ENCODE peak calls at places on chromosomes 16 and 17, in four cellular contexts. K, J, B and N are unnamed samples. For H3K4me1, the result is how much of the 10 kb centered on the place peaks cover.

GRCh38 chr17:67750067-67750466 is 32.3 kb downstream of the NOL11 start:
- DNase-seq in K (no peak), J (no peak), B (no peak), N (no peak)

GRCh38 chr17:27633312-27634025 is 2.5 kb downstream of the LGALS9 start:
- DNase-seq in K (no peak), J (no peak), B (no peak), N (no peak)

GRCh38 chr16:80968386-80969113 is 38.1 kb downstream of the CMC2 start:
- DNase-seq in K (peak), J (no peak), B (peak), N (no peak)

GRCh38 chr16:15954814-15955151 is 5.4 kb downstream of the ABCC1 start:
- DNase-seq in K (no peak), J (no peak), B (no peak), N (no peak)

GRCh38 chr16:85675528-85675927 is 13.2 kb downstream of the GINS2 start:
- DNase-seq in K (no peak), J (peak), B (no peak), N (peak)

GRCh38 chr16:88700636-88701482 is 5.3 kb downstream of the RNF166 start:
- DNase-seq in K (peak), J (no peak), B (peak), N (peak)

GRCh38 chr16:28846933-28847273 is 755 bp upstream of the TUFM start:
- DNase-seq in K (no peak), J (no peak), B (no peak), N (no peak)

GRCh38 chr16:16797239-16797638 is 418.3 kb downstream of the NPIPA7 start:
- DNase-seq in K (peak), J (peak), B (no peak), N (peak)

GRCh38 chr16:85167589-85168537 is 55.6 kb upstream of the CIBAR2 start:
- DNase-seq in K (peak), J (peak), B (no peak), N (no peak)

GRCh38 chr16:77723108-77723514 is 797 bp downstream of the NUDT7 start:
- DNase-seq in K (peak), J (no peak), B (peak), N (no peak)

GRCh38 chr16:47045023-47045422 is 71.5 kb upstream of the DNAJA2 start:
- DNase-seq in K (no peak), J (no peak), B (peak), N (no peak)

GRCh38 chr17:66398617-66399016 is 96.2 kb downstream of the PRKCA start:
- DNase-seq in K (no peak), J (no peak), B (no peak), N (no peak)

GRCh38 chr17:66397486-66397885 is 95.1 kb downstream of the PRKCA start:
- DNase-seq in K (no peak), J (no peak), B (no peak), N (no peak)

GRCh38 chr17:66398059-66398458 is 95.6 kb downstream of the PRKCA start:
- DNase-seq in K (no peak), J (no peak), B (no peak), N (no peak)

GRCh38 chr17:66393038-66393437 is 90.6 kb downstream of the PRKCA start:
- DNase-seq in K (no peak), J (no peak), B (no peak), N (no peak)

DNA sequence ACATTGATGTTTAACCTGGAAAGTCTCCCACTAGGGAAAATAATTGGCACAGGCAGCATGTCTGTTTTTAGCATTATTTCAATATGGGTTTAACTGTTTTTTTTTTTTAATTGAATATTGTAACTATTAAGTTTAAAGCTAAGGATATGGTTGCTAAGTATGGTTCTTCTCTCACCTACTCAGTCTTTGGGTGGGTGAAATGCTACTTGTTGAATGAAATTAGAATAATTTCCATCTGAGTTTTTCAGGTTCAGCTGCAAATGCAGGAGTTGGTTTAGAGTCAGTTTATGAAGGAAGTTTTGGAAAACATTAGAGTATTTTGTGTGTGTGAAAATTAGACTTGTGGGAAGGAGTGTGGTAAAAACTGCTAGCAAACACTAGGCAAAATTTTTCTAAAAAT is 93.5 kb downstream of the PRKCA start:
- DNase-seq in K (no peak), J (no peak), B (no peak), N (no peak)
- H3K4me1 ChIP-seq in K (under half), J (under half), B (under half), N (under half)

DNA sequence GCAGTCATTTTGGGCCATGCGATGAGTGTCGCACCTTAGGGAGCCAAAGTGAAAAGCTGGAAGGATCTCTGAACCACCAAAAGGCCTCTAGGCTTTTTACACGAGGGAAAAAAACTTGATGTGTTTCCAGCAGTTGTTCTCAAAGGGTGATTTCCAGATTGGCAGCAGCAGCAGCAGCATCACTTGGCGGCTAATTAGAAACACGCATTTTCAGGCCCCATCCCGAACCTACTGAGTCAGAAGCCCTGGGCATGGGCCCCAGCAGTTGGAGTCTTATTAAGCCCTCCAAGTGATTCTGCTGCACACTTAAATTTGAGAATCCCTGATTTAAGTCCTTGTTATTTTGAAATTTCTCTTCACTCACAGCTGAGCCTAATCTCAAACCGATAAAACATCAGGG is 25.3 kb upstream of the PYY start:
- DNase-seq in K (no peak), J (no peak), B (no peak), N (no peak)
- H3K27ac ChIP-seq in K (no peak), J (no peak), B (no peak), N (no peak)

GRCh38 chr16:1045363-1046270 is 26.9 kb upstream of the SSTR5 start:
- DNase-seq in K (no peak), J (no peak), B (no peak), N (no peak)

GRCh38 chr16:1046271-1046955 is 26.1 kb upstream of the SSTR5 start:
- DNase-seq in K (no peak), J (no peak), B (no peak), N (no peak)

GRCh38 chr16:1043831-1044514 is 28.6 kb upstream of the SSTR5 start:
- DNase-seq in K (no peak), J (no peak), B (no peak), N (peak)

GRCh38 chr16:1042776-1043349 is 29.7 kb upstream of the SSTR5 start:
- DNase-seq in K (no peak), J (no peak), B (no peak), N (peak)

GRCh38 chr16:1044515-1045362 is 27.8 kb upstream of the SSTR5 start:
- DNase-seq in K (no peak), J (no peak), B (no peak), N (peak)
- TF ChIP-seq EZH2 in K (no peak), J (no peak), B (peak), N (no peak)

GRCh38 chr17:78697122-78697845 is 84.8 kb downstream of the CYTH1 start:
- DNase-seq in K (no peak), J (no peak), B (peak), N (no peak)
- H3K4me1 ChIP-seq in K (under half), J (under half), B (under half), N (under half)

DNA sequence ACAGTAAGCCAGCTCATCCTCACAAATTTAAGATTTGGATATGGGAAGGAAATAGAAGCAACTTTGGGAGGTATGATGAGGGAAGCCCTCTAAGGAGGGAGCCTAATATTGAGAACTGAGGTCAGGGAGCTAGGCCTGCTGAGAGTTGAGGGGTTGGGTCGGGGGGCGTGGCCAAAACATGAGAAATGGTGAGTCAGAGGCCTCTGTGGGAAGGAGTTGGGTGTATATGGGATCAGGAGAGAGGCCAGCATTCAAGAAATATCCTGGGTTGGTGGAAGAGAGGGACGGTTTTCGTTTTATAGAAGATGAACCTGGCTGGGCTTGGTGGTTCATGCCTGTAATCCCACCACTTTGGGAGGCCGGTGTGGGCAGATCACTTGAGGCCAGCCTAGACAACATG is 48.4 kb downstream of the CLEC16A start:
- DNase-seq in K (no peak), J (peak), B (peak), N (peak)
- H3K27ac ChIP-seq in K (peak), J (no peak), B (peak), N (no peak)

GRCh38 chr16:1154887-1155331 is 2.0 kb downstream of the CACNA1H start:
- DNase-seq in K (no peak), J (no peak), B (no peak), N (no peak)
- TF ChIP-seq EZH2 in K (no peak), J (no peak), B (no peak), N (no peak)

GRCh38 chr17:65022751-65023421 is 33.7 kb downstream of the GNA13 start:
- DNase-seq in K (no peak), J (no peak), B (peak), N (no peak)
- H3K4me1 ChIP-seq in K (under half), J (under half), B (under half), N (half or more)

GRCh38 chr16:49473131-49473530 is 99.5 kb downstream of the C16orf78 start:
- DNase-seq in K (no peak), J (no peak), B (no peak), N (no peak)

GRCh38 chr16:49471038-49471727 is 97.6 kb downstream of the C16orf78 start:
- DNase-seq in K (no peak), J (no peak), B (no peak), N (no peak)

GRCh38 chr16:49470550-49470949 is 96.9 kb downstream of the C16orf78 start:
- DNase-seq in K (no peak), J (no peak), B (no peak), N (no peak)

GRCh38 chr16:49473773-49474172 is 100.2 kb downstream of the C16orf78 start:
- DNase-seq in K (no peak), J (no peak), B (no peak), N (no peak)

GRCh38 chr16:49472598-49472997 is 99.0 kb downstream of the C16orf78 start:
- DNase-seq in K (no peak), J (peak), B (no peak), N (no peak)
- H3K27ac ChIP-seq in K (no peak), J (no peak), B (no peak), N (no peak)

DNA sequence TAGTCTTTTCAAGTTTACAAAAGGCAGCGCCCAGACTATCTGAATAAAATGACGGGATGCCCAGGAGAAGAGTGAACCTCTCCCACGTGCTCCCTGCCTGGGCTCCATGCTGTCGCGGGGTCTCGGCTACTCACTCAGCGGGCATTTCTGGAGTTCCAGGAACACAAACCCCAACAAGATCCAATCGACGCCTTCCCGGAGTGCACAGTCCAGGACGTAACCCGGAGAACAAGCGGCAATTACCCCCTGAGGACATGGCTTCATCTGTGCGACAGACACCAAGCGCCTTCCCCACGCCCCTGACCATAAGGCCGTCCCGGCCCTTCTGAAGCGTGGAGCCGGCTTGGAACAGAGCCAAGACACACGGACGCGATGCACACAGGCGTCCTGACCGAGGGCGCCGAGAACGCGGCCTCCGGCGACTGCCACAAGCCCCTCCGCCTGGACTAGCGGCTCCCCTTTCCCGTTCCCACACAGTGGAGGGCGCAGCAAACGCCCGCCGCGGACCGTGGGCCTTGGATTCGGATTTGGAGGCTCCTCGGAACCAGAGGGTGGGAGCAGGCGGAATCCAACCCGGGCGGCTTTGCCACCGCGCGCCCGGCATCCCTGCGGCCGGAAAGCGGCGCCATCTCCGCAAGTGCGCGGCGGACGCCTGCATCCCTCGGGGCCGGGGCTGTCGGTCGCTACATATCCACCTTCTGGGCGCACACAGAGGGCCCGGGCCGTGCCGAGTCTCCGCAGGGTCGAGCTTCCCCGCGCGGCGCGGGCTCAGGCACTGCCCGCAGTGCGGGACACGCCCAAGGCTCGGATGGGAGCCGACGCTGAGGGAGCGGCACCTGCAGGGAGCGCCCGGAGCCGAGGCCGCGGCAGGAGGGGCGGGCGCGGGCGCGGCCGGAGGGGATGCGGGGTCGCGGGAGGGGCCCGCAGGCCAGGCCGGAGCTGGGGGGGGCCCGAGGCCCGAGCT is 725 bp downstream of the ABCA3 start:
- DNase-seq in K (peak), J (peak), B (no peak), N (peak)
- TF ChIP-seq EZH2 in K (peak), J (peak), B (peak), N (no peak)

GRCh38 chr17:77427471-77427991 is 286.8 kb downstream of the SEC14L1 start:
- DNase-seq in K (peak), J (no peak), B (peak), N (no peak)
- H3K4me1 ChIP-seq in K (half or more), J (under half), B (half or more), N (half or more)